ENCODE peak calls at places on chromosomes 1 and 21, in five cellular contexts. C, S, V, Y and X are unnamed samples.

GRCh38 chr1:42952353-42953001 is 6.2 kb downstream of the SLC2A1 start:
- DNase-seq in V (no peak), Y (no peak), C (no peak), S (no peak), X (no peak)

GRCh38 chr1:101178341-101178687 is 58.5 kb upstream of the S1PR1 start:
- DNase-seq in S (no peak), Y (no peak), C (no peak), V (no peak), X (no peak)

GRCh38 chr1:175757381-175758015 is 14.1 kb upstream of the TNR start:
- DNase-seq in S (no peak), Y (peak; percentile 35), C (no peak), V (no peak), X (no peak)

GRCh38 chr1:92951141-92951582 is 10.1 kb downstream of the DIPK1A start:
- DNase-seq in S (no peak), Y (no peak), V (no peak), C (no peak), X (peak; percentile 51)

GRCh38 chr1:11519629-11520031 is 40.7 kb downstream of the DISP3 start:
- DNase-seq in Y (no peak), C (no peak), S (no peak), V (no peak), X (no peak)

GRCh38 chr1:222877854-222878253 is 63.0 kb downstream of the DISP1 start:
- DNase-seq in V (no peak), Y (no peak), S (no peak), C (no peak), X (no peak)

GRCh38 chr1:57590978-57591377 is 167.1 kb upstream of the DAB1 start:
- DNase-seq in C (no peak), V (no peak), S (no peak), Y (no peak), X (no peak)

GRCh38 chr1:214727274-214727673 is 124.3 kb downstream of the CENPF start:
- DNase-seq in V (no peak), S (no peak), Y (no peak), C (no peak), X (no peak)

GRCh38 chr1:45886229-45886628 is 82.8 kb downstream of the MAST2 start:
- DNase-seq in S (no peak), V (no peak), Y (no peak), C (no peak), X (no peak)

GRCh38 chr1:185835191-185835590 is 101.0 kb downstream of the HMCN1 start:
- DNase-seq in V (no peak), Y (no peak), S (no peak), C (no peak), X (no peak)

GRCh38 chr1:190588424-190588823 is 110.8 kb upstream of the BRINP3 start:
- DNase-seq in S (no peak), C (no peak), Y (no peak), V (no peak), X (no peak)

GRCh38 chr1:115668579-115668978 is 26.8 kb downstream of the VANGL1 start:
- DNase-seq in V (no peak), S (no peak), Y (no peak), C (no peak), X (no peak)

GRCh38 chr1:44650159-44650831 is 24.0 kb downstream of the TMEM53 start:
- DNase-seq in Y (no peak), C (peak; percentile 85), V (no peak), S (no peak), X (no peak)

GRCh38 chr1:121458291-121459048 is 273.7 kb downstream of the SRGAP2C start:
- DNase-seq in V (no peak), S (no peak), C (no peak), Y (no peak), X (no peak)

GRCh38 chr1:47188901-47189785 is 693 bp downstream of the PDZK1IP1 start:
- DNase-seq in S (no peak), Y (no peak), C (no peak), V (no peak), X (no peak)

GRCh38 chr1:39646232-39647081 is 7.0 kb upstream of the HEYL start:
- DNase-seq in C (peak; percentile 96), S (no peak), V (peak; percentile 79), Y (no peak), X (peak; percentile 55)

GRCh38 chr1:92994105-92994712 is 32.9 kb upstream of the DIPK1A start:
- DNase-seq in V (no peak), C (peak; percentile 72), Y (peak; percentile 68), S (peak; percentile 47), X (no peak)

GRCh38 chr1:200305806-200306205 is 104.0 kb downstream of the ZNF281 start:
- DNase-seq in Y (no peak), S (no peak), C (no peak), V (no peak), X (no peak)

GRCh38 chr1:185138146-185138545 is 18.6 kb downstream of the TRMT1L start:
- DNase-seq in C (no peak), S (no peak), V (no peak), Y (no peak), X (no peak)

GRCh38 chr1:117841117-117841650 is 88.2 kb downstream of the GDAP2 start:
- DNase-seq in C (no peak), S (no peak), V (no peak), Y (no peak), X (no peak)

GRCh38 chr1:117830222-117830621 is 99.2 kb downstream of the GDAP2 start:
- DNase-seq in Y (no peak), V (no peak), C (no peak), S (no peak), X (no peak)

GRCh38 chr1:117832453-117832852 is 97.0 kb downstream of the GDAP2 start:
- DNase-seq in V (no peak), C (no peak), S (no peak), Y (no peak), X (no peak)

GRCh38 chr1:117838911-117839310 is 90.5 kb downstream of the GDAP2 start:
- DNase-seq in V (no peak), C (no peak), S (no peak), Y (peak; percentile 48), X (peak; percentile 79)

DNA sequence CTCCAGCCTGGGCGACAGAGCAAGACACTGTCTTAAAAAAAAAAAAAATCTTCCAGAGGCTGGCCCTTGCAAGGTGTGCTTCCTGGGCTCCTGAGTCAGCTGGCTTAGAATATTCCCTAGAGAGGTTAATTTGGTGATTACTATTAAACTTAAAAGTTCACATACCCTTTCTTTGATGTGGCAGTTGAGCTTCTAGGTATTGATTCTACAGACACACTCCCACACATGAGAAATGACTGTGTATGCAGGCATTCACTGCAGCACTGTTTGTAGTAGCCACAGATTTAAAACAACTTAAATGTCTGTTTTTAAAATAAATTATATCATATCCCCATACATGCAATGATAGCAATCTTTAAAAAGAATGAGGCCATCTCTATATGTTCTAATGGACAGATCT is 93.4 kb downstream of the GDAP2 start:
- DNase-seq in C (no peak), Y (no peak), V (no peak), S (no peak), X (no peak)
- H3K4me3 ChIP-seq in C (no peak overlapping the region), Y (no peak overlapping the region), V (no peak overlapping the region), S (no peak overlapping the region), X (no peak overlapping the region)

GRCh38 chr1:54572236-54572850 is 24.3 kb downstream of the ACOT11 start:
- DNase-seq in V (no peak), C (no peak), Y (no peak), S (no peak), X (no peak)

GRCh38 chr1:54570161-54570560 is 22.1 kb downstream of the ACOT11 start:
- DNase-seq in V (no peak), C (no peak), S (no peak), Y (no peak), X (no peak)

GRCh38 chr1:54569339-54569738 is 21.3 kb downstream of the ACOT11 start:
- DNase-seq in V (no peak), Y (no peak), C (peak; percentile 48), S (no peak), X (peak; percentile 19)

GRCh38 chr1:54571803-54572202 is 23.8 kb downstream of the ACOT11 start:
- DNase-seq in Y (peak; percentile 50), S (no peak), V (no peak), C (no peak), X (no peak)

DNA sequence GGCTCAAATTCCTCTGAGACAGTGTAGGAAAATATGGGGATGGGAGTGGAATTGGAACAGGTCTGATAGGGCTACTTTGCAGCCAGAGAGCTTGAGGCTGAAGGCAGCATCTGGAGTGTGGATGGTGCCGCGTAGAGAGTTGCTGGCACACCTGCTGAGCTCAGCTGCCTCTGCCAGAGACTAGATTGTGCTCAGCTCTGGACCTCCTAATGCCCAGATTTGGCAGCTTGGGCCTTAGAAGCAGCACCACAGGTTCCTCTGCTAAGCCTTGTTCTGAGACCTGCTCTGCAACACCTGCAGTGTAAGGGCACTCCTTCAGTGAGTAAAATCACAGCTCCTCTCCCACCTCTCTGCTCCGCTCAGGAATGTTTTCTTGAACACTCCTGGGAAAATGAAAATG is 23.3 kb downstream of the ACOT11 start:
- DNase-seq in C (no peak), V (no peak), S (no peak), Y (peak; percentile 32), X (no peak)
- H3K4me3 ChIP-seq in C (no peak overlapping the region), V (no peak overlapping the region), S (no peak overlapping the region), Y (no peak overlapping the region), X (no peak overlapping the region)

GRCh38 chr1:243422362-243422761 is 166.5 kb downstream of the SDCCAG8 start:
- DNase-seq in V (no peak), C (no peak), S (no peak), Y (no peak), X (no peak)

GRCh38 chr1:243421784-243422183 is 165.9 kb downstream of the SDCCAG8 start:
- DNase-seq in C (no peak), Y (no peak), S (peak; percentile 5), V (no peak), X (no peak)

GRCh38 chr1:243420369-243420768 is 164.5 kb downstream of the SDCCAG8 start:
- DNase-seq in Y (no peak), S (no peak), V (no peak), C (no peak), X (no peak)

GRCh38 chr1:243416510-243416909 is 160.7 kb downstream of the SDCCAG8 start:
- DNase-seq in V (no peak), Y (no peak), S (no peak), C (no peak), X (no peak)

GRCh38 chr1:243420968-243421675 is 165.3 kb downstream of the SDCCAG8 start:
- DNase-seq in Y (no peak), V (no peak), C (no peak), S (no peak), X (no peak)
- H3K4me3 ChIP-seq in Y (no peak overlapping the region), V (peak overlapping the region; percentile 52), C (no peak overlapping the region), S (no peak overlapping the region), X (peak overlapping the region; percentile 23)

GRCh38 chr21:34745557-34746255 is 76.9 kb downstream of the CLIC6 start:
- DNase-seq in Y (peak; percentile 74), S (peak; percentile 6), V (peak; percentile 64), C (peak; percentile 71), X (no peak)
- H3K4me3 ChIP-seq in Y (no peak overlapping the region), S (no peak overlapping the region), V (no peak overlapping the region), C (peak overlapping the region; percentile 51), X (no peak overlapping the region)

DNA sequence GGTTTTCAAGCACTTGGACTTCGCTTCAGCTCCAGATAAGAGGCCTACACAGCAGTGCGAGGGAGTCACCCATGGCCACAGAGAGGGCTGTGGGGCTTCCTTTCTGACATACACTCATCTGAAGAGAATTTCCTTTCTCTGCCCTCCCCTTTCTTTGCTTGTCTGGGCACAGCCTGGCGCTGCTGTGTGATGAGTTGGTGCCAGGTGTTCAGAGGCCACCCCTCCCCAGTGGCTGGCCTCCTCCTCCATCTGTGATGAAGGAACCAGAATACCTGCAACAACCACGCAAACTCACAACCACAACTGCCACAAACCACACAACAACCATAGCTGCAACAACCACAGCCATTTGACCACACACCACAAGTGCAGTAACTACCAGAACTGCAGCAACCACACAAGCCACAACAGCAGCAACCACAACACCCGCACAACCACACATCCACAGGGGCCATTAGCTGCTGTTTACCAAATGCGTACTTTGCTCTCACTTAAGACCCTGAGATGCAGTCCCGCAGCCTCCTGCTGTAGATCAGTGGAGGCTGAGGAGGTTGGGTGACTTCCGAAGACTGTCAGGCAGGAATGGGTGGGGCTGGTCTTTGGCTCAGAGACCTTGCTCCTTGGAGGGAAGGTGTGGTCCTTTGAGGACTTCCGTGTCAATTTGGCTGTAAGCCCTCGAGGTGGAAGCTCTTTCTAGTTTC is 71.1 kb downstream of the IER5 start:
- DNase-seq in C (no peak), Y (peak; percentile 78), V (no peak), S (peak; percentile 20), X (no peak)
- H3K4me3 ChIP-seq in C (no peak overlapping the region), Y (no peak overlapping the region), V (no peak overlapping the region), S (peak overlapping the region; percentile 9), X (no peak overlapping the region)